ENCODE peak calls at places on chromosomes 1 and 21, in eight cellular contexts. J, S, E, T, F, B, Q and C are unnamed samples.

GRCh38 chr1:182699673-182700350 is 15.4 kb upstream of the RGS8 start:
- DNase-seq in J (no peak), S (peak), E (no peak), T (no peak), F (peak), B (no peak), Q (no peak), C (peak)

GRCh38 chr21:40546657-40547056 is 300.3 kb downstream of the DSCAM start:
- DNase-seq in J (no peak), S (no peak), E (peak), T (no peak), F (no peak), B (no peak), Q (peak), C (no peak)

GRCh38 chr1:23742670-23743286 is 493 bp upstream of the ELOA start:
- DNase-seq in J (no peak), S (no peak), E (no peak), T (no peak), F (peak), B (peak), Q (peak), C (no peak)

GRCh38 chr1:229022595-229023350 is 248.1 kb upstream of the RAB4A start:
- DNase-seq in J (no peak), S (no peak), E (no peak), T (no peak), F (no peak), B (no peak), Q (peak), C (no peak)

GRCh38 chr1:98794196-98794886 is 132.8 kb downstream of the SNX7 start:
- DNase-seq in J (peak), S (peak), E (peak), T (peak), F (peak), B (peak), Q (peak), C (no peak)

GRCh38 chr1:39738622-39739366 is at the start of gene PPIE:
- DNase-seq in J (peak), S (peak), E (peak), T (peak), F (peak), B (peak), Q (peak), C (peak)

GRCh38 chr21:45405271-45405818 is 380 bp downstream of the COL18A1 start:
- DNase-seq in J (no peak), S (no peak), E (no peak), T (peak), F (no peak), B (peak), Q (no peak), C (no peak)

GRCh38 chr1:93631626-93632365 is 49.8 kb downstream of the BCAR3 start:
- DNase-seq in J (no peak), S (no peak), E (no peak), T (peak), F (no peak), B (peak), Q (no peak), C (no peak)

GRCh38 chr1:57800341-57800740 is 376.5 kb upstream of the DAB1 start:
- DNase-seq in J (no peak), S (no peak), E (no peak), T (no peak), F (no peak), B (no peak), Q (no peak), C (no peak)

GRCh38 chr1:99763956-99764355 is 2.5 kb downstream of the FRRS1 start:
- DNase-seq in J (no peak), S (no peak), E (no peak), T (no peak), F (no peak), B (no peak), Q (no peak), C (no peak)

GRCh38 chr1:31593770-31594632 is 17.7 kb downstream of the TINAGL1 start:
- DNase-seq in J (peak), S (peak), E (peak), T (peak), F (peak), B (peak), Q (peak), C (peak)

GRCh38 chr1:113830039-113830438 is 17.8 kb upstream of the RSBN1 start:
- DNase-seq in J (no peak), S (no peak), E (no peak), T (no peak), F (no peak), B (peak), Q (no peak), C (no peak)

GRCh38 chr1:31483012-31483946 is 70.3 kb downstream of the SERINC2 start:
- DNase-seq in J (no peak), S (no peak), E (peak), T (peak), F (peak), B (peak), Q (peak), C (no peak)

GRCh38 chr1:3315991-3316943 is 138.2 kb upstream of the ARHGEF16 start:
- DNase-seq in J (no peak), S (no peak), E (no peak), T (no peak), F (no peak), B (no peak), Q (no peak), C (no peak)

GRCh38 chr1:184693011-184693410 is 61.6 kb downstream of the EDEM3 start:
- DNase-seq in J (no peak), S (no peak), E (no peak), T (no peak), F (no peak), B (no peak), Q (no peak), C (no peak)

GRCh38 chr21:42747267-42747701 is 93.9 kb downstream of the PDE9A start:
- DNase-seq in J (no peak), S (no peak), E (no peak), T (no peak), F (no peak), B (no peak), Q (no peak), C (no peak)

GRCh38 chr1:109636201-109636952 is 16.7 kb downstream of the AMPD2 start:
- DNase-seq in J (no peak), S (no peak), E (no peak), T (no peak), F (no peak), B (peak), Q (no peak), C (peak)

GRCh38 chr21:43369596-43370090 is 57.3 kb downstream of the SIK1 start:
- DNase-seq in J (no peak), S (no peak), E (no peak), T (no peak), F (no peak), B (no peak), Q (no peak), C (no peak)

GRCh38 chr1:56967900-56968832 is 2.4 kb upstream of the C8B start:
- DNase-seq in J (no peak), S (no peak), E (no peak), T (no peak), F (no peak), B (peak), Q (no peak), C (peak)

GRCh38 chr1:20421441-20421840 is 64.6 kb downstream of the CAMK2N1 start:
- DNase-seq in J (no peak), S (no peak), E (no peak), T (no peak), F (no peak), B (no peak), Q (no peak), C (no peak)

GRCh38 chr21:31220567-31220966 is 123.5 kb downstream of the TIAM1 start:
- DNase-seq in J (no peak), S (peak), E (no peak), T (no peak), F (no peak), B (no peak), Q (no peak), C (no peak)

GRCh38 chr1:201985355-201985754 is 2.9 kb downstream of the RNPEP start:
- DNase-seq in J (no peak), S (no peak), E (no peak), T (no peak), F (no peak), B (no peak), Q (no peak), C (no peak)

GRCh38 chr1:110726755-110727154 is 52.0 kb upstream of the KCNA3 start:
- DNase-seq in J (no peak), S (no peak), E (no peak), T (peak), F (no peak), B (no peak), Q (no peak), C (no peak)